ENCODE peak calls at places on chromosome 14, in four cellular contexts. R, O, V and I are unnamed samples.

GRCh38 chr14:52551696-52552062 is 626 bp downstream of the TXNDC16 start:
- DNase-seq in O (no peak), R (no peak), V (no peak), I (peak)

GRCh38 chr14:69088523-69089445 is 64.1 kb downstream of the DCAF5 start:
- DNase-seq in O (no peak), V (no peak), R (no peak), I (peak)

GRCh38 chr14:68602507-68602906 is 190.4 kb downstream of the ZFP36L1 start:
- DNase-seq in R (no peak), V (no peak), O (no peak), I (no peak)

GRCh38 chr14:99460793-99461192 is 19.9 kb downstream of the SETD3 start:
- DNase-seq in R (no peak), V (no peak), O (no peak), I (no peak)

GRCh38 chr14:76863724-76864407 is 37.7 kb downstream of the LRRC74A start:
- DNase-seq in R (no peak), O (no peak), V (no peak), I (no peak)

GRCh38 chr14:81450976-81451375 is 50.9 kb upstream of the STON2 start:
- DNase-seq in O (no peak), V (no peak), R (no peak), I (no peak)

GRCh38 chr14:99737451-99737951 is 53.4 kb downstream of the CYP46A1 start:
- DNase-seq in O (no peak), V (no peak), R (no peak), I (no peak)

GRCh38 chr14:91246051-91246852 is 1.7 kb upstream of the GPR68 start:
- DNase-seq in R (no peak), O (peak), V (peak), I (no peak)